ENCODE peak calls at places on chromosomes 1 and 21, in nine cellular contexts. A is astrocyte of the cerebellum, X is iPS-NIHi11, P is NCI-H1436, E is erythroblast, V is C1 segment of cervical spinal cord, M is NCI-H1092, L is COLO829, C is A549. U is an unnamed sample.

GRCh38 chr1:223652436-223652901 is 13.0 kb downstream of the CAPN8 start:
- DNase-seq in L (peak; percentile 94), M (peak; percentile 69), C (no peak), E (no peak), V (no peak), X (peak; percentile 33), A (peak; percentile 19), P (no peak), U (no peak)

GRCh38 chr1:17643861-17644703 is 104.6 kb downstream of the ARHGEF10L start:
- DNase-seq in A (no peak), C (no peak), X (no peak), L (no peak), P (peak; percentile 25), M (no peak), V (no peak), E (no peak), U (no peak)

GRCh38 chr1:204487256-204487615 is 7.4 kb downstream of the PIK3C2B start:
- DNase-seq in E (no peak), M (no peak), P (no peak), A (no peak), C (no peak), X (no peak), L (no peak), V (no peak), U (no peak)

GRCh38 chr1:220680085-220680687 is 10.0 kb upstream of the C1orf115 start:
- DNase-seq in A (no peak), E (peak; percentile 20), P (peak; percentile 67), M (peak; percentile 39), L (peak; percentile 79), C (peak; percentile 62), X (peak; percentile 69), V (no peak), U (peak; percentile 47)

GRCh38 chr21:30336596-30336995 is 898 bp downstream of the KRTAP27-1 start:
- DNase-seq in P (no peak), L (no peak), V (no peak), A (peak; percentile 45), M (no peak), E (no peak), X (no peak), C (no peak), U (no peak)

GRCh38 chr1:55951291-55951690 is 628.1 kb downstream of the PLPP3 start:
- DNase-seq in L (no peak), P (no peak), C (no peak), E (no peak), M (no peak), A (no peak), X (no peak), V (no peak), U (no peak)

GRCh38 chr1:173914366-173914871 is 2.7 kb downstream of the SERPINC1 start:
- DNase-seq in V (no peak), E (peak; percentile 51), M (no peak), A (no peak), X (peak; percentile 80), P (no peak), C (peak; percentile 71), L (peak; percentile 56), U (peak; percentile 42)

GRCh38 chr21:40696246-40696645 is 150.7 kb downstream of the DSCAM start:
- DNase-seq in A (no peak), C (no peak), X (no peak), P (no peak), L (no peak), M (no peak), V (no peak), E (no peak), U (no peak)

GRCh38 chr1:3736708-3737107 is 15.5 kb upstream of the CCDC27 start:
- DNase-seq in P (no peak), A (no peak), X (no peak), C (no peak), M (no peak), V (no peak), L (no peak), E (no peak), U (no peak)

GRCh38 chr1:17661546-17662157 is 93.5 kb upstream of the ACTL8 start:
- DNase-seq in C (peak; percentile 66), M (peak; percentile 27), V (peak; percentile 23), P (peak; percentile 24), X (peak; percentile 95), E (peak; percentile 45), L (peak; percentile 64), A (peak; percentile 19), U (peak; percentile 43)

GRCh38 chr1:235998812-235999211 is 66.1 kb downstream of the NID1 start:
- DNase-seq in V (no peak), C (no peak), E (no peak), A (no peak), P (no peak), L (no peak), X (no peak), M (no peak), U (no peak)

GRCh38 chr1:147647796-147648633 is 22.3 kb downstream of the ACP6 start:
- DNase-seq in X (no peak), V (no peak), A (no peak), C (no peak), M (no peak), L (no peak), P (no peak), E (no peak), U (no peak)

GRCh38 chr1:156054500-156055342 is at the start of gene LAMTOR2:
- DNase-seq in A (peak; percentile 85), E (peak; percentile 95), X (peak; percentile 92), M (peak; percentile 99), P (peak; percentile 97), V (peak; percentile 97), C (peak; percentile 98), L (peak; percentile 100), U (peak; percentile 99)

GRCh38 chr1:18343646-18344045 is 137.1 kb upstream of the KLHDC7A start:
- DNase-seq in L (no peak), A (no peak), E (no peak), P (no peak), V (no peak), M (no peak), C (no peak), X (no peak), U (no peak)

GRCh38 chr1:112716133-112716720 is 1.1 kb upstream of the PPM1J start:
- DNase-seq in V (peak; percentile 80), M (peak; percentile 85), C (peak; percentile 78), P (peak; percentile 84), X (peak; percentile 80), A (peak; percentile 87), E (peak; percentile 84), L (peak; percentile 63), U (peak; percentile 93)

GRCh38 chr1:66282343-66282852 is 251.6 kb upstream of the SGIP1 start:
- DNase-seq in P (no peak), L (no peak), M (no peak), A (no peak), C (no peak), X (no peak), V (no peak), E (no peak), U (no peak)

GRCh38 chr1:21665711-21666571 is 3.2 kb downstream of the RAP1GAP start:
- DNase-seq in P (no peak), C (no peak), V (no peak), L (no peak), X (no peak), E (no peak), A (no peak), M (peak; percentile 52), U (no peak)

GRCh38 chr1:114355240-114355639 is 155.8 kb downstream of the TRIM33 start:
- DNase-seq in A (no peak), M (no peak), X (no peak), P (no peak), C (no peak), V (no peak), L (no peak), E (no peak), U (no peak)

GRCh38 chr1:221157026-221157761 is 278.0 kb downstream of the HLX start:
- DNase-seq in P (peak; percentile 63), C (no peak), M (no peak), X (no peak), E (no peak), L (no peak), A (no peak), V (no peak), U (no peak)

GRCh38 chr1:200042437-200043329 is 15.2 kb downstream of the NR5A2 start:
- DNase-seq in V (no peak), X (peak; percentile 23), A (no peak), P (no peak), C (no peak), L (no peak), M (no peak), E (no peak), U (no peak)

GRCh38 chr1:206590025-206590834 is 22.0 kb downstream of the EIF2D start:
- DNase-seq in L (peak; percentile 39), E (peak; percentile 27), V (no peak), X (peak; percentile 35), C (no peak), M (no peak), A (no peak), P (no peak), U (no peak)

GRCh38 chr1:243325305-243325890 is 69.6 kb downstream of the SDCCAG8 start:
- DNase-seq in V (no peak), C (peak; percentile 34), E (peak; percentile 57), M (peak; percentile 18), P (peak; percentile 49), X (peak; percentile 25), A (peak; percentile 58), L (peak; percentile 74), U (peak; percentile 42)

GRCh38 chr1:27216466-27216865 is 18.0 kb upstream of the WDTC1 start:
- DNase-seq in C (no peak), X (no peak), A (no peak), P (no peak), V (no peak), L (no peak), E (no peak), M (no peak), U (no peak)

GRCh38 chr21:37484535-37485474 is 118.2 kb downstream of the DYRK1A start:
- DNase-seq in A (no peak), P (no peak), X (no peak), V (no peak), M (no peak), L (no peak), E (peak; percentile 8), C (no peak), U (no peak)

GRCh38 chr21:25809013-25809412 is 74.2 kb downstream of the GABPA start:
- DNase-seq in E (no peak), P (no peak), V (no peak), M (no peak), C (no peak), L (no peak), A (no peak), X (no peak), U (no peak)

GRCh38 chr1:92484472-92485373 is 2.0 kb downstream of the GFI1 start:
- DNase-seq in X (peak; percentile 41), L (no peak), M (no peak), C (no peak), A (no peak), P (peak; percentile 10), E (peak; percentile 27), V (no peak), U (no peak)

GRCh38 chr1:173161510-173162221 is 45.5 kb downstream of the TNFSF4 start:
- DNase-seq in A (peak; percentile 29), V (no peak), P (no peak), M (no peak), E (no peak), C (no peak), L (no peak), X (no peak), U (no peak)

GRCh38 chr1:39195166-39196111 is 9.1 kb upstream of the MACF1 start:
- DNase-seq in A (no peak), X (no peak), E (peak; percentile 54), C (no peak), M (no peak), P (no peak), V (no peak), L (no peak), U (no peak)

GRCh38 chr1:93317207-93317606 is 28.5 kb upstream of the DR1 start:
- DNase-seq in L (no peak), P (no peak), X (no peak), M (no peak), C (no peak), A (no peak), E (no peak), V (peak; percentile 24), U (no peak)